ENCODE peak calls at places on chromosomes 7 and 10, in seven cellular contexts. One of them, this sample, is unnamed.

GRCh38 chr7:106041140-106041717 is 70.9 kb downstream of the SYPL1 start:
- DNase-seq in stimulated activated CD4-positive, alpha-beta T cell treated with anti-CD3 and anti-CD28 coated beads, Interleukin-12 subunit alpha, Interleukin-12 subunit beta, amount 100 ng/mL, for 4 hours: peak; percentile 30
- DNase-seq in A549: peak; percentile 64
- DNase-seq in RCC 7860: peak; percentile 32
- DNase-seq in anterior cingulate cortex: no peak
- DNase-seq in foreskin fibroblast: peak; percentile 45
- DNase-seq in GDM1: no peak
- DNase-seq in this sample: no peak

GRCh38 chr7:33916357-33917081 is 11.2 kb downstream of the BMPER start:
- DNase-seq in A549: no peak
- DNase-seq in RCC 7860: no peak
- DNase-seq in anterior cingulate cortex: no peak
- DNase-seq in GDM1: no peak
- DNase-seq in stimulated activated CD4-positive, alpha-beta T cell treated with anti-CD3 and anti-CD28 coated beads, Interleukin-12 subunit alpha, Interleukin-12 subunit beta, amount 100 ng/mL, for 4 hours: no peak
- DNase-seq in foreskin fibroblast: peak; percentile 61
- DNase-seq in this sample: no peak

GRCh38 chr7:20650782-20651181 is 35.3 kb downstream of the ABCB5 start:
- DNase-seq in GDM1: no peak
- DNase-seq in foreskin fibroblast: no peak
- DNase-seq in RCC 7860: no peak
- DNase-seq in anterior cingulate cortex: no peak
- DNase-seq in A549: no peak
- DNase-seq in stimulated activated CD4-positive, alpha-beta T cell treated with anti-CD3 and anti-CD28 coated beads, Interleukin-12 subunit alpha, Interleukin-12 subunit beta, amount 100 ng/mL, for 4 hours: no peak
- DNase-seq in this sample: no peak

GRCh38 chr7:158351481-158351880 is 236.1 kb downstream of the PTPRN2 start:
- DNase-seq in GDM1: no peak
- DNase-seq in RCC 7860: no peak
- DNase-seq in stimulated activated CD4-positive, alpha-beta T cell treated with anti-CD3 and anti-CD28 coated beads, Interleukin-12 subunit alpha, Interleukin-12 subunit beta, amount 100 ng/mL, for 4 hours: no peak
- DNase-seq in foreskin fibroblast: no peak
- DNase-seq in A549: no peak
- DNase-seq in anterior cingulate cortex: no peak
- DNase-seq in this sample: no peak

GRCh38 chr10:102935510-102935909 is 17.4 kb downstream of the CNNM2 start:
- DNase-seq in A549: no peak
- DNase-seq in stimulated activated CD4-positive, alpha-beta T cell treated with anti-CD3 and anti-CD28 coated beads, Interleukin-12 subunit alpha, Interleukin-12 subunit beta, amount 100 ng/mL, for 4 hours: no peak
- DNase-seq in foreskin fibroblast: no peak
- DNase-seq in anterior cingulate cortex: no peak
- DNase-seq in GDM1: no peak
- DNase-seq in RCC 7860: no peak
- DNase-seq in this sample: no peak

GRCh38 chr7:37961251-37961650 is 40.8 kb downstream of the EPDR1 start:
- DNase-seq in anterior cingulate cortex: no peak
- DNase-seq in foreskin fibroblast: no peak
- DNase-seq in stimulated activated CD4-positive, alpha-beta T cell treated with anti-CD3 and anti-CD28 coated beads, Interleukin-12 subunit alpha, Interleukin-12 subunit beta, amount 100 ng/mL, for 4 hours: no peak
- DNase-seq in RCC 7860: no peak
- DNase-seq in A549: no peak
- DNase-seq in GDM1: no peak
- DNase-seq in this sample: no peak

GRCh38 chr10:4405828-4406227 is 420.2 kb upstream of the AKR1E2 start:
- DNase-seq in A549: no peak
- DNase-seq in GDM1: no peak
- DNase-seq in foreskin fibroblast: no peak
- DNase-seq in stimulated activated CD4-positive, alpha-beta T cell treated with anti-CD3 and anti-CD28 coated beads, Interleukin-12 subunit alpha, Interleukin-12 subunit beta, amount 100 ng/mL, for 4 hours: no peak
- DNase-seq in RCC 7860: no peak
- DNase-seq in anterior cingulate cortex: no peak
- DNase-seq in this sample: no peak

GRCh38 chr7:15602236-15602635 is 40.4 kb upstream of the AGMO start:
- DNase-seq in GDM1: no peak
- DNase-seq in stimulated activated CD4-positive, alpha-beta T cell treated with anti-CD3 and anti-CD28 coated beads, Interleukin-12 subunit alpha, Interleukin-12 subunit beta, amount 100 ng/mL, for 4 hours: no peak
- DNase-seq in foreskin fibroblast: peak; percentile 9
- DNase-seq in anterior cingulate cortex: no peak
- DNase-seq in RCC 7860: no peak
- DNase-seq in A549: no peak
- DNase-seq in this sample: no peak

This sample was measured in astrocyte of the cerebellum.